ENCODE peak calls at places on chromosomes 13 and 19, in eight cellular contexts. One of them, this sample, is unnamed.

GRCh38 chr19:50430888-50431342 is 1.8 kb upstream of the MYBPC2 start:
- DNase-seq in stimulated activated CD4-positive, alpha-beta T cell treated with anti-CD3 and anti-CD28 coated beads, Interleukin-4, amount 100 ng/mL, for 24 hours: no peak
- DNase-seq in NAMALWA: peak; percentile 70
- DNase-seq in KG1: no peak
- DNase-seq in ELR: no peak
- DNase-seq in D341Med: no peak
- DNase-seq in mucosa of gallbladder: no peak
- DNase-seq in NCI-H1092: no peak
- DNase-seq in this sample: no peak

GRCh38 chr19:31037311-31037710 is 311.9 kb downstream of the TSHZ3 start:
- DNase-seq in ELR: no peak
- DNase-seq in D341Med: no peak
- DNase-seq in NCI-H1092: no peak
- DNase-seq in stimulated activated CD4-positive, alpha-beta T cell treated with anti-CD3 and anti-CD28 coated beads, Interleukin-4, amount 100 ng/mL, for 24 hours: no peak
- DNase-seq in NAMALWA: no peak
- DNase-seq in KG1: no peak
- DNase-seq in mucosa of gallbladder: no peak
- DNase-seq in this sample: no peak

GRCh38 chr13:59951011-59951410 is 212.7 kb downstream of the DIAPH3 start:
- DNase-seq in D341Med: no peak
- DNase-seq in ELR: no peak
- DNase-seq in NCI-H1092: no peak
- DNase-seq in stimulated activated CD4-positive, alpha-beta T cell treated with anti-CD3 and anti-CD28 coated beads, Interleukin-4, amount 100 ng/mL, for 24 hours: no peak
- DNase-seq in mucosa of gallbladder: no peak
- DNase-seq in NAMALWA: no peak
- DNase-seq in KG1: no peak
- DNase-seq in this sample: peak; percentile 4

GRCh38 chr13:95307507-95307906 is 6.3 kb upstream of the ABCC4 start:
- DNase-seq in NCI-H1092: no peak
- DNase-seq in stimulated activated CD4-positive, alpha-beta T cell treated with anti-CD3 and anti-CD28 coated beads, Interleukin-4, amount 100 ng/mL, for 24 hours: no peak
- DNase-seq in KG1: no peak
- DNase-seq in ELR: no peak
- DNase-seq in mucosa of gallbladder: no peak
- DNase-seq in NAMALWA: no peak
- DNase-seq in D341Med: no peak
- DNase-seq in this sample: no peak

GRCh38 chr19:58355215-58355796 is 2.0 kb upstream of the A1BG start:
- DNase-seq in NAMALWA: no peak
- DNase-seq in NCI-H1092: no peak
- DNase-seq in D341Med: no peak
- DNase-seq in ELR: no peak
- DNase-seq in mucosa of gallbladder: no peak
- DNase-seq in KG1: no peak
- DNase-seq in stimulated activated CD4-positive, alpha-beta T cell treated with anti-CD3 and anti-CD28 coated beads, Interleukin-4, amount 100 ng/mL, for 24 hours: no peak
- DNase-seq in this sample: no peak

GRCh38 chr13:31050486-31051400 is 111.0 kb downstream of the HSPH1 start:
- DNase-seq in NAMALWA: peak; percentile 33
- DNase-seq in stimulated activated CD4-positive, alpha-beta T cell treated with anti-CD3 and anti-CD28 coated beads, Interleukin-4, amount 100 ng/mL, for 24 hours: no peak
- DNase-seq in mucosa of gallbladder: no peak
- DNase-seq in ELR: peak; percentile 65
- DNase-seq in D341Med: no peak
- DNase-seq in KG1: no peak
- DNase-seq in NCI-H1092: no peak
- DNase-seq in this sample: no peak

GRCh38 chr13:51942189-51942588 is 69.1 kb downstream of the ATP7B start:
- DNase-seq in stimulated activated CD4-positive, alpha-beta T cell treated with anti-CD3 and anti-CD28 coated beads, Interleukin-4, amount 100 ng/mL, for 24 hours: peak; percentile 15
- DNase-seq in KG1: no peak
- DNase-seq in mucosa of gallbladder: peak; percentile 86
- DNase-seq in D341Med: no peak
- DNase-seq in ELR: no peak
- DNase-seq in NAMALWA: no peak
- DNase-seq in NCI-H1092: no peak
- DNase-seq in this sample: no peak

GRCh38 chr19:35395762-35396199 is 24.9 kb downstream of the GPR42 start:
- DNase-seq in D341Med: no peak
- DNase-seq in KG1: no peak
- DNase-seq in NAMALWA: no peak
- DNase-seq in stimulated activated CD4-positive, alpha-beta T cell treated with anti-CD3 and anti-CD28 coated beads, Interleukin-4, amount 100 ng/mL, for 24 hours: no peak
- DNase-seq in mucosa of gallbladder: peak; percentile 20
- DNase-seq in ELR: no peak
- DNase-seq in NCI-H1092: no peak
- DNase-seq in this sample: no peak

GRCh38 chr13:21420706-21421105 is 38.4 kb downstream of the ZDHHC20 start:
- DNase-seq in ELR: peak; percentile 42
- DNase-seq in D341Med: no peak
- DNase-seq in mucosa of gallbladder: no peak
- DNase-seq in NCI-H1092: no peak
- DNase-seq in KG1: no peak
- DNase-seq in stimulated activated CD4-positive, alpha-beta T cell treated with anti-CD3 and anti-CD28 coated beads, Interleukin-4, amount 100 ng/mL, for 24 hours: no peak
- DNase-seq in NAMALWA: no peak
- DNase-seq in this sample: no peak

GRCh38 chr13:112117258-112117954 is 50.5 kb downstream of the SOX1 start:
- DNase-seq in D341Med: no peak
- DNase-seq in KG1: no peak
- DNase-seq in NAMALWA: no peak
- DNase-seq in mucosa of gallbladder: no peak
- DNase-seq in NCI-H1092: no peak
- DNase-seq in ELR: no peak
- DNase-seq in stimulated activated CD4-positive, alpha-beta T cell treated with anti-CD3 and anti-CD28 coated beads, Interleukin-4, amount 100 ng/mL, for 24 hours: no peak
- DNase-seq in this sample: no peak

GRCh38 chr13:75404721-75405120 is 77.2 kb downstream of the TBC1D4 start:
- DNase-seq in KG1: no peak
- DNase-seq in mucosa of gallbladder: no peak
- DNase-seq in D341Med: no peak
- DNase-seq in ELR: no peak
- DNase-seq in stimulated activated CD4-positive, alpha-beta T cell treated with anti-CD3 and anti-CD28 coated beads, Interleukin-4, amount 100 ng/mL, for 24 hours: no peak
- DNase-seq in NCI-H1092: no peak
- DNase-seq in NAMALWA: no peak
- DNase-seq in this sample: no peak

GRCh38 chr19:10364644-10365043 is 15.7 kb downstream of the TYK2 start:
- DNase-seq in stimulated activated CD4-positive, alpha-beta T cell treated with anti-CD3 and anti-CD28 coated beads, Interleukin-4, amount 100 ng/mL, for 24 hours: no peak
- DNase-seq in NAMALWA: no peak
- DNase-seq in mucosa of gallbladder: no peak
- DNase-seq in KG1: no peak
- DNase-seq in NCI-H1092: no peak
- DNase-seq in D341Med: no peak
- DNase-seq in ELR: no peak
- DNase-seq in this sample: no peak

GRCh38 chr13:110748271-110748670 is 34.8 kb downstream of the ING1 start:
- DNase-seq in ELR: no peak
- DNase-seq in mucosa of gallbladder: no peak
- DNase-seq in NAMALWA: no peak
- DNase-seq in KG1: no peak
- DNase-seq in NCI-H1092: no peak
- DNase-seq in stimulated activated CD4-positive, alpha-beta T cell treated with anti-CD3 and anti-CD28 coated beads, Interleukin-4, amount 100 ng/mL, for 24 hours: no peak
- DNase-seq in D341Med: no peak
- DNase-seq in this sample: no peak

GRCh38 chr19:29855771-29856510 is 44.1 kb downstream of the CCNE1 start:
- DNase-seq in NAMALWA: no peak
- DNase-seq in stimulated activated CD4-positive, alpha-beta T cell treated with anti-CD3 and anti-CD28 coated beads, Interleukin-4, amount 100 ng/mL, for 24 hours: no peak
- DNase-seq in mucosa of gallbladder: no peak
- DNase-seq in NCI-H1092: no peak
- DNase-seq in ELR: no peak
- DNase-seq in KG1: no peak
- DNase-seq in D341Med: no peak
- DNase-seq in this sample: no peak

GRCh38 chr13:45156565-45157361 is 36.5 kb downstream of the GTF2F2 start:
- DNase-seq in D341Med: no peak
- DNase-seq in KG1: no peak
- DNase-seq in mucosa of gallbladder: no peak
- DNase-seq in stimulated activated CD4-positive, alpha-beta T cell treated with anti-CD3 and anti-CD28 coated beads, Interleukin-4, amount 100 ng/mL, for 24 hours: no peak
- DNase-seq in ELR: no peak
- DNase-seq in NCI-H1092: no peak
- DNase-seq in NAMALWA: no peak
- DNase-seq in this sample: no peak

GRCh38 chr19:32924200-32924599 is 47.6 kb downstream of the CEP89 start:
- DNase-seq in stimulated activated CD4-positive, alpha-beta T cell treated with anti-CD3 and anti-CD28 coated beads, Interleukin-4, amount 100 ng/mL, for 24 hours: no peak
- DNase-seq in mucosa of gallbladder: no peak
- DNase-seq in KG1: no peak
- DNase-seq in NCI-H1092: no peak
- DNase-seq in ELR: peak; percentile 20
- DNase-seq in D341Med: no peak
- DNase-seq in NAMALWA: no peak
- DNase-seq in this sample: no peak

GRCh38 chr13:40875583-40875982 is 86.2 kb downstream of the SLC25A15 start:
- DNase-seq in stimulated activated CD4-positive, alpha-beta T cell treated with anti-CD3 and anti-CD28 coated beads, Interleukin-4, amount 100 ng/mL, for 24 hours: no peak
- DNase-seq in ELR: no peak
- DNase-seq in NCI-H1092: no peak
- DNase-seq in NAMALWA: no peak
- DNase-seq in D341Med: no peak
- DNase-seq in mucosa of gallbladder: no peak
- DNase-seq in KG1: no peak
- DNase-seq in this sample: no peak

GRCh38 chr19:5880604-5881078 is 10.3 kb upstream of the FUT5 start:
- DNase-seq in NCI-H1092: no peak
- DNase-seq in D341Med: no peak
- DNase-seq in mucosa of gallbladder: peak; percentile 73
- DNase-seq in NAMALWA: no peak
- DNase-seq in KG1: no peak
- DNase-seq in ELR: no peak
- DNase-seq in stimulated activated CD4-positive, alpha-beta T cell treated with anti-CD3 and anti-CD28 coated beads, Interleukin-4, amount 100 ng/mL, for 24 hours: no peak
- DNase-seq in this sample: no peak

GRCh38 chr19:14871619-14872230 is 14.2 kb downstream of the OR7A17 start:
- DNase-seq in KG1: peak; percentile 21
- DNase-seq in mucosa of gallbladder: no peak
- DNase-seq in stimulated activated CD4-positive, alpha-beta T cell treated with anti-CD3 and anti-CD28 coated beads, Interleukin-4, amount 100 ng/mL, for 24 hours: no peak
- DNase-seq in D341Med: no peak
- DNase-seq in NAMALWA: peak; percentile 36
- DNase-seq in ELR: peak; percentile 43
- DNase-seq in NCI-H1092: no peak
- DNase-seq in this sample: no peak

This sample was measured in Daoy.